ENCODE peak calls at places on chromosomes 2 and 18, in seven cellular contexts. C is IMR-90; F is suprapubic skin; Q is neural progenitor cell; L is HCT116; M is CD4-positive, alpha-beta T cell; R is heart left ventricle. E is an unnamed sample.

GRCh38 chr2:40147360-40147759 is 304.5 kb downstream of the SLC8A1 start:
- DNase-seq in F (no peak), R (no peak), M (no peak), L (no peak), C (no peak), Q (no peak), E (no peak)

GRCh38 chr2:138468617-138469016 is 33.0 kb upstream of the SPOPL start:
- DNase-seq in Q (no peak), C (no peak), M (no peak), L (no peak), R (no peak), F (no peak), E (no peak)

GRCh38 chr2:209498574-209498973 is 74.7 kb downstream of the MAP2 start:
- DNase-seq in Q (no peak), F (no peak), C (no peak), R (no peak), L (no peak), M (no peak), E (no peak)

GRCh38 chr18:49728542-49728941 is 84.8 kb downstream of the ACAA2 start:
- DNase-seq in R (peak), F (no peak), M (no peak), L (peak), C (no peak), Q (peak), E (no peak)

GRCh38 chr2:200466703-200467418 is 43.0 kb downstream of the KCTD18 start:
- DNase-seq in M (peak), L (no peak), R (no peak), C (peak), Q (no peak), F (peak), E (no peak)

GRCh38 chr2:154457291-154457690 is 241.2 kb upstream of the KCNJ3 start:
- DNase-seq in L (no peak), M (no peak), Q (no peak), R (no peak), C (no peak), F (no peak), E (no peak)

GRCh38 chr2:208948073-208948472 is 475.8 kb upstream of the MAP2 start:
- DNase-seq in R (no peak), F (no peak), L (no peak), Q (no peak), M (no peak), C (no peak), E (no peak)

GRCh38 chr18:55489034-55489741 is 98.8 kb downstream of the TCF4 start:
- DNase-seq in L (no peak), Q (no peak), F (no peak), M (no peak), R (no peak), C (peak), E (no peak)

GRCh38 chr2:161141033-161141432 is 19.2 kb upstream of the TANK start:
- DNase-seq in Q (no peak), C (no peak), L (no peak), F (no peak), M (no peak), R (no peak), E (no peak)

GRCh38 chr2:70553334-70553583 is 367 bp downstream of the TGFA start:
- DNase-seq in Q (no peak), F (no peak), C (no peak), M (peak), L (no peak), R (no peak), E (peak)

GRCh38 chr18:54094474-54094873 is 130.0 kb downstream of the MBD2 start:
- DNase-seq in Q (no peak), R (no peak), L (no peak), C (no peak), F (no peak), M (no peak), E (no peak)

GRCh38 chr2:33477473-33478468 is 1.3 kb downstream of the RASGRP3 start:
- DNase-seq in R (peak), M (no peak), Q (peak), C (no peak), L (no peak), F (no peak), E (no peak)

GRCh38 chr2:3476386-3477033 is 42.8 kb downstream of the ADI1 start:
- DNase-seq in L (no peak), M (no peak), C (peak), F (no peak), Q (peak), R (no peak), E (no peak)

GRCh38 chr18:54762386-54762785 is 65.9 kb upstream of the RAB27B start:
- DNase-seq in C (no peak), L (no peak), M (no peak), F (no peak), Q (no peak), R (no peak), E (no peak)

GRCh38 chr2:43541165-43541564 is 54.7 kb downstream of the THADA start:
- DNase-seq in F (no peak), L (no peak), Q (no peak), C (peak), R (no peak), M (no peak), E (peak)

GRCh38 chr2:196276421-196276820 is 105.0 kb upstream of the STK17B start:
- DNase-seq in F (no peak), Q (no peak), L (no peak), M (no peak), C (no peak), R (no peak), E (no peak)

GRCh38 chr18:46657115-46657955 is at the start of gene LOXHD1:
- DNase-seq in L (no peak), F (peak), C (no peak), R (no peak), Q (no peak), M (no peak), E (no peak)

GRCh38 chr2:175662335-175662734 is 339.7 kb downstream of the LNPK start:
- DNase-seq in R (no peak), F (no peak), L (no peak), C (no peak), Q (no peak), M (no peak), E (no peak)

GRCh38 chr2:47076586-47077441 is 78.3 kb downstream of the STPG4 start:
- DNase-seq in L (peak), Q (no peak), F (no peak), R (peak), M (no peak), C (peak), E (peak)

GRCh38 chr18:27750014-27750413 is 426.9 kb downstream of the CDH2 start:
- DNase-seq in M (no peak), Q (peak), L (peak), F (no peak), C (peak), R (no peak), E (peak)

GRCh38 chr2:23526114-23526513 is 141.1 kb downstream of the KLHL29 start:
- DNase-seq in Q (no peak), M (no peak), L (no peak), C (no peak), R (peak), F (no peak), E (no peak)

GRCh38 chr18:55337153-55337552 is 250.8 kb downstream of the TCF4 start:
- DNase-seq in R (no peak), M (no peak), F (no peak), C (no peak), Q (no peak), L (no peak), E (no peak)

GRCh38 chr2:105365176-105365575 is 27.8 kb downstream of the C2orf49 start:
- DNase-seq in M (no peak), L (no peak), Q (no peak), C (no peak), R (no peak), F (no peak), E (no peak)

GRCh38 chr2:42830922-42831574 is 38.7 kb upstream of the HAAO start:
- DNase-seq in L (no peak), C (no peak), M (no peak), Q (no peak), R (no peak), F (no peak), E (no peak)

GRCh38 chr2:143152652-143153051 is 23.4 kb downstream of the ARHGAP15 start:
- DNase-seq in L (no peak), R (no peak), M (no peak), C (no peak), Q (no peak), F (no peak), E (no peak)

GRCh38 chr18:52636536-52636935 is 296.5 kb downstream of the DCC start:
- DNase-seq in M (no peak), F (no peak), Q (no peak), R (no peak), L (no peak), C (no peak), E (peak)

GRCh38 chr2:236644502-236644911 is 74.9 kb downstream of the ACKR3 start:
- DNase-seq in R (no peak), L (no peak), M (no peak), F (peak), Q (no peak), C (no peak), E (no peak)

GRCh38 chr2:172404824-172405223 is 22.6 kb upstream of the ITGA6 start:
- DNase-seq in Q (no peak), C (peak), L (no peak), R (no peak), M (no peak), F (no peak), E (peak)

GRCh38 chr2:167048829-167049228 is 160.5 kb downstream of the XIRP2 start:
- DNase-seq in Q (peak), M (no peak), C (peak), F (no peak), L (no peak), R (no peak), E (no peak)

GRCh38 chr2:31483246-31483645 is 68.7 kb upstream of the XDH start:
- DNase-seq in Q (no peak), C (no peak), F (no peak), R (no peak), M (no peak), L (no peak), E (no peak)

GRCh38 chr2:45264227-45265225 is 255.3 kb upstream of the SIX2 start:
- DNase-seq in L (no peak), R (no peak), F (no peak), C (peak), Q (no peak), M (no peak), E (no peak)

GRCh38 chr2:174771631-174772491 is 7.6 kb upstream of the CHRNA1 start:
- DNase-seq in F (peak), Q (peak), M (peak), R (peak), L (peak), C (peak), E (peak)

GRCh38 chr2:225479386-225479785 is 79.9 kb downstream of the NYAP2 start:
- DNase-seq in R (no peak), C (no peak), F (no peak), Q (no peak), M (no peak), L (no peak), E (no peak)

GRCh38 chr2:230326453-230327417 is at the start of gene SP140L:
- DNase-seq in C (peak), M (peak), L (peak), F (no peak), Q (no peak), R (peak), E (peak)

GRCh38 chr2:74010087-74010541 is 25.4 kb downstream of the TET3 start:
- DNase-seq in Q (no peak), C (no peak), L (no peak), R (peak), M (no peak), F (no peak), E (peak)

GRCh38 chr18:37409870-37410269 is 155.7 kb downstream of the CELF4 start:
- DNase-seq in C (no peak), M (no peak), L (no peak), Q (no peak), F (no peak), R (peak), E (no peak)

GRCh38 chr2:3745901-3746300 is 42.5 kb downstream of the DCDC2C start:
- DNase-seq in L (no peak), Q (no peak), C (no peak), M (no peak), R (no peak), F (no peak), E (no peak)

GRCh38 chr2:235601960-235602704 is 108.3 kb downstream of the AGAP1 start:
- DNase-seq in M (no peak), R (no peak), C (no peak), L (no peak), F (no peak), Q (no peak), E (no peak)

GRCh38 chr2:235600926-235601325 is 107.1 kb downstream of the AGAP1 start:
- DNase-seq in F (no peak), C (no peak), L (no peak), M (no peak), Q (no peak), R (no peak), E (no peak)

GRCh38 chr2:235599596-235600338 is 105.9 kb downstream of the AGAP1 start:
- DNase-seq in C (no peak), M (no peak), F (no peak), L (no peak), R (no peak), Q (no peak), E (no peak)

GRCh38 chr2:235598842-235599531 is 105.1 kb downstream of the AGAP1 start:
- DNase-seq in Q (no peak), M (no peak), R (no peak), L (no peak), F (no peak), C (peak), E (no peak)

GRCh38 chr2:235600406-235600805 is 106.6 kb downstream of the AGAP1 start:
- DNase-seq in F (no peak), C (no peak), R (no peak), Q (no peak), M (no peak), L (no peak), E (no peak)
- H3K27ac ChIP-seq in F (no peak), C (no peak), R (no peak), Q (no peak), M (no peak), L (no peak), E (no peak)

GRCh38 chr2:85133751-85134254 is 611 bp downstream of the TCF7L1 start:
- DNase-seq in M (no peak), R (peak), Q (no peak), F (peak), L (no peak), C (peak), E (no peak)
- H3K27ac ChIP-seq in M (no peak), R (peak), Q (no peak), F (peak), L (peak), C (peak), E (peak)

GRCh38 chr18:51069885-51070284 is 39.9 kb downstream of the SMAD4 start:
- DNase-seq in Q (no peak), M (no peak), F (no peak), R (no peak), C (peak), L (no peak), E (no peak)
- H3K27ac ChIP-seq in Q (no peak), M (no peak), F (no peak), R (no peak), C (no peak), L (no peak), E (peak)

DNA sequence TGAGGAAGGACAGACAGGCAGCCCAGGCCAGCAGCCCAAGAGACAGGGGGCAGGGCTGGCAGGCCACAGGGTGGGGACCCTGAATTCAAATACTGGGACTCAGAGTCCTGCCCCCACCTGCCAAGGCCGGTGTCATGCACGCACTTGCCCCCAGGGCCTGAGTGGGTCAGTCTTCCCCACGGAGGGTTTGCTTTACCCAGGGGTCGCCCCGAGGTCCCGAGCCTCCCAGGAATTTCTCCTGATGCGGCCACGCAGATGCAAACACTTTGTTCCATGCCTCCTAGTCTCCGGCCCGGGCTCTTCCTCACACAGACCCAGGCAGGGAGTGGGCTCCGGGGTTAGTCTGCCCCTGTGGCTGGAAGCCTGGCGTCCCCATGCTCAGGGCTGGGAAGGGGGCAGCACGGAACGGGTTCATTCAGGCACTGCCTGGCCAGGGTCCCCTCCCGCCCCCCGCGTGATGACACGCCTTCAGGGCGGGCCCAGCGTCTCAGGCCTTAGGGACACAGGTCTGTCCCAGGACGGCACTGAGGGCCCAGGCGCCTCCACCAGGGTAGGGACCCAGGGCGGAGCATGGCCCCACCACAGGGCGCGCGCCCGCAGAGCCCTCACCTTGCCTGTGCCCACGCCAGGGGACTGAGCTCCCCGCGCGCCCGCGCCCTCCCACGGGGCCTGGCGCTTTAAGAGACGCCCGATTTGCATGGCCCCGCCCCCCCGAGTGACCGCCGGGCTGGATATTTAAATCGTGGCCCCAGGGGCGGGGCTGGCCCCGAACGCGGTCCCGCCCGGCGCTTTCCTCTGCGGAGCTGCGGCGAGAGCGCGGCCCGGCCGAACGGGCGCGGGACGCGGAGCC is at the start of gene SNED1:
- DNase-seq in C (peak), F (peak), L (peak), Q (peak), M (peak), R (peak), E (peak)
- H3K27ac ChIP-seq in C (peak), F (peak), L (peak), Q (no peak), M (no peak), R (peak), E (no peak)

GRCh38 chr2:85435986-85436835 is 17.7 kb downstream of the SH2D6 start:
- DNase-seq in C (no peak), M (no peak), L (no peak), Q (no peak), F (no peak), R (no peak), E (no peak)
- H3K27ac ChIP-seq in C (peak), M (peak), L (peak), Q (no peak), F (peak), R (peak), E (no peak)

GRCh38 chr2:11574176-11575046 is 40.6 kb downstream of the GREB1 start:
- DNase-seq in M (no peak), Q (no peak), F (no peak), L (no peak), R (no peak), C (peak), E (peak)
- H3K27ac ChIP-seq in M (no peak), Q (no peak), F (no peak), L (no peak), R (no peak), C (no peak), E (no peak)

E was measured in foreskin keratinocyte.